ENCODE peak calls at places on chromosomes 3 and 15, in four cellular contexts. One of them, this sample, is unnamed.

GRCh38 chr3:184717608-184717995 is 5.7 kb upstream of the MAGEF1 start:
- DNase-seq in K562: no peak
- DNase-seq in HepG2: no peak
- DNase-seq in H1: no peak
- DNase-seq in this sample: no peak

GRCh38 chr3:114058646-114059045 is 2.1 kb downstream of the QTRT2 start:
- DNase-seq in K562: no peak
- DNase-seq in H1: no peak
- DNase-seq in HepG2: no peak
- DNase-seq in this sample: no peak

GRCh38 chr3:70049761-70050160 is 50.2 kb downstream of the SAMMSON start:
- DNase-seq in HepG2: no peak
- DNase-seq in H1: no peak
- DNase-seq in K562: no peak
- DNase-seq in this sample: no peak

GRCh38 chr15:83516935-83517334 is 69.8 kb downstream of the SH3GL3 start:
- DNase-seq in H1: no peak
- DNase-seq in K562: peak; percentile 38
- DNase-seq in HepG2: no peak
- DNase-seq in this sample: no peak

GRCh38 chr3:125143982-125144652 is 68.4 kb downstream of the SLC12A8 start:
- DNase-seq in K562: no peak
- DNase-seq in HepG2: no peak
- DNase-seq in H1: no peak
- DNase-seq in this sample: no peak

GRCh38 chr15:62306851-62307504 is 141.9 kb upstream of the C2CD4B start:
- DNase-seq in HepG2: peak; percentile 73
- DNase-seq in H1: no peak
- DNase-seq in K562: peak; percentile 60
- DNase-seq in this sample: peak; percentile 68

GRCh38 chr3:29440321-29441019 is 159.6 kb downstream of the RBMS3 start:
- DNase-seq in HepG2: no peak
- DNase-seq in H1: no peak
- DNase-seq in K562: no peak
- DNase-seq in this sample: no peak

GRCh38 chr15:70762469-70763119 is 764 bp downstream of the UACA start:
- DNase-seq in H1: no peak
- DNase-seq in HepG2: no peak
- DNase-seq in K562: no peak
- DNase-seq in this sample: peak; percentile 8

GRCh38 chr15:95826388-95826781 is 504.1 kb upstream of the NR2F2 start:
- DNase-seq in HepG2: no peak
- DNase-seq in H1: no peak
- DNase-seq in K562: no peak
- DNase-seq in this sample: no peak

GRCh38 chr3:125129512-125129962 is 73.7 kb upstream of the HEG1 start:
- DNase-seq in K562: peak; percentile 19
- DNase-seq in HepG2: peak; percentile 59
- DNase-seq in H1: no peak
- DNase-seq in this sample: no peak

GRCh38 chr3:197737749-197738462 is 1.2 kb upstream of the RUBCN start:
- DNase-seq in HepG2: no peak
- DNase-seq in K562: no peak
- DNase-seq in H1: no peak
- DNase-seq in this sample: no peak

GRCh38 chr3:84943379-84943778 is 15.4 kb upstream of the CADM2 start:
- DNase-seq in K562: no peak
- DNase-seq in HepG2: no peak
- DNase-seq in H1: no peak
- DNase-seq in this sample: no peak

GRCh38 chr3:66233033-66233432 is 12.2 kb downstream of the SLC25A26 start:
- DNase-seq in HepG2: no peak
- DNase-seq in K562: no peak
- DNase-seq in H1: no peak
- DNase-seq in this sample: no peak

GRCh38 chr3:66227917-66228316 is 7.1 kb downstream of the SLC25A26 start:
- DNase-seq in K562: no peak
- DNase-seq in H1: no peak
- DNase-seq in HepG2: no peak
- DNase-seq in this sample: no peak

GRCh38 chr3:66224220-66224619 is 3.4 kb downstream of the SLC25A26 start:
- DNase-seq in K562: no peak
- DNase-seq in HepG2: no peak
- DNase-seq in H1: no peak
- DNase-seq in this sample: no peak

DNA sequence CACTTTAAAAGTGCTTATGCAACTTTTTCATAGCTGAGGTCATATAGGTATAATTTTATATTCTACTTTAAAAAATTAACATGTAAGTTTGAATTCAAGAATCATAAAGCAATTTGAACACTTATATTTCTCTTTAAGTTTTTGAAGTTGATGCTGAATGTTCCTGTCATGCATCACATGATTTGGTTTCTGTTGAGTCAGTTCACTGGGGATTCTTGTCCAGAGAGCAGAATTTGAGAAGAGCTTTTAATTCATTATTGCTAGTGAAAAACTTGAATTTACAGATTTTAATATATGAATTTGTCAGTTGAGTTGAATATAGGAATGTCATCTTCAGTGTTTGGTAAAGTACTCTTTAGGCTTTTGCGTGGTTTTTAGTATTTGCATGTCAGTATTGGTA is 7.9 kb downstream of the SLC25A26 start:
- DNase-seq in HepG2: no peak
- DNase-seq in H1: no peak
- DNase-seq in K562: no peak
- DNase-seq in this sample: no peak
- H3K79me2 ChIP-seq in HepG2: peaks cover 22% of the 10 kb centered on the region
- H3K79me2 ChIP-seq in H1: no peaks in the 10 kb centered on the region
- H3K79me2 ChIP-seq in K562: no peaks in the 10 kb centered on the region
- H3K79me2 ChIP-seq in this sample: peaks cover 55% of the 10 kb centered on the region

GRCh38 chr15:52806284-52806655 is 16.1 kb upstream of the ONECUT1 start:
- DNase-seq in HepG2: no peak
- DNase-seq in H1: no peak
- DNase-seq in K562: no peak
- DNase-seq in this sample: no peak
- H3K27me3 ChIP-seq in HepG2: peaks cover 3% of the 10 kb centered on the region
- H3K27me3 ChIP-seq in H1: peaks cover 5% of the 10 kb centered on the region
- H3K27me3 ChIP-seq in K562: peaks cover 18% of the 10 kb centered on the region
- H3K27me3 ChIP-seq in this sample: peaks cover 22% of the 10 kb centered on the region

DNA sequence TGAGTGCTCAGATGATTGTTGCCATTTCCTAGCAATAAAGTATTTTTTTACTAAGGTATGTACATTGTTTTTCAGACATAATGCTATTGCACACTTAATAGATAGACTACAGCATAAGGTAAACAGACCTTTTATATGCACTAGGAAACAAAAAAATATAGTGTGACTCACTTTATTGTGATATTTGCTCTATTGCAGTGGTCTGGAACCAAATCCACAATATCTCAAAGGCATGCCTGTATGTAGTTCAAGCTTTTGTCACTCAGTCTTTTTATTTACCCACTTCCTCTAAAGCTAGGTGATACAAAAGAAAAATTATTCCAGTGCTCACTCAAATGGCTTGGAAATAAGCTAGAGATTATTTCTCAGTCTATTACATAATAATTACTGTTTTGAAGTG is 209.9 kb upstream of the VEPH1 start:
- DNase-seq in H1: no peak
- DNase-seq in K562: no peak
- DNase-seq in HepG2: no peak
- DNase-seq in this sample: no peak
- TF ChIP-seq FOSL1 in H1: no peak
- TF ChIP-seq FOSL1 in K562: no peak
- TF ChIP-seq FOSL1 in HepG2: no peak
- TF ChIP-seq FOSL1 in this sample: no peak

DNA sequence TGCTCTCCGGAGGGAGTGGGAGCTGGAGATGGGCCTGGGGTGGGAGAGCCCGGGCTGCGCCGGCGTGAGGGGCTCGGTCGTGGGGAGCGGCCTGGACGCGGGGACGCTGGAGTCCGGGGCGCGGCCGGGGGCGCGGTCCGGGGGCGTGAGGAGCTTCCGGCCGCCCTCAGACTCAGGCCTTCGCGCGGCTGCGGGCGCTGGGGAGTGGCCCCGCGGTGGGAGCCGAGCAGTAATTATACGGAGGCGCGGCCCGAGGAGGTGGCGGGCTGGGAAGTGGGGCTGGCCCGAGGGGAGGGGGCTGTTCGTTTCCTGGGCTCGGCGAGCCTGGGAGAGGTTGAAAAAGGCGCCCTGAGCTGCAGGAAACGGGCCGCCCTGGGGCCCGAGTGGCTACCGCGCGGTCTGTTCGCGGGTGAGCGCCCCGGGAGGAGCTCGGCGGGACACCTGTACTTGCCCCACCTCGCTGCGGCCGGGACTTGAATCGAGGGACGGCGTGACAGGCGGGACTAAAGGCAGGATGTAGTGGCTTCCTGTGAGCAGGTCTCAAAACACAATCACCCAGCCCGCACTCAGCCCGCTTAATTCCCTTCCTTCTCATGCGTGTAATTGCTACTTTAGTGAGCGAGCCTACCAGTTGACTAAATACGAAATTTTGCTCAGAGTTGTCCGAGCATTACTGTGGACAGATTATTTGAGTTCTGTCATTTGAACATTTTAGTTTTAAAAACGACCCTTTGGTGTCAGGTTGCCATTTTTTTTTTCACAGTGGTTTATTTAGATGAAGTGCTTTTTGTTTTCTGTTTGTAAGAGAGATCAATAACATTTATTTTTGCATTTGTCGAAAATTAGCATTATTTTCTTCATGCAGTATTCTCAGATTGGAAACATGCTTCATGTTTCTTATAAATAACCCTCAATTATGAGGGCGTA is 855 bp downstream of the RASA2 start:
- DNase-seq in K562: peak; percentile 78
- DNase-seq in H1: peak; percentile 23
- DNase-seq in HepG2: peak; percentile 70
- DNase-seq in this sample: peak; percentile 59
- H3K79me2 ChIP-seq in K562: peaks cover 54% of the 10 kb centered on the region
- H3K79me2 ChIP-seq in H1: no peaks in the 10 kb centered on the region
- H3K79me2 ChIP-seq in HepG2: peaks cover 49% of the 10 kb centered on the region
- H3K79me2 ChIP-seq in this sample: peaks cover 50% of the 10 kb centered on the region

GRCh38 chr3:31462050-31462569 is 70.6 kb upstream of the STT3B start:
- DNase-seq in K562: no peak
- DNase-seq in H1: no peak
- DNase-seq in HepG2: peak; percentile 37
- DNase-seq in this sample: no peak

GRCh38 chr3:31469385-31469784 is 63.3 kb upstream of the STT3B start:
- DNase-seq in H1: no peak
- DNase-seq in HepG2: no peak
- DNase-seq in K562: no peak
- DNase-seq in this sample: no peak

GRCh38 chr3:31468433-31468832 is 64.3 kb upstream of the STT3B start:
- DNase-seq in H1: no peak
- DNase-seq in K562: no peak
- DNase-seq in HepG2: no peak
- DNase-seq in this sample: no peak

GRCh38 chr3:31466866-31467265 is 65.9 kb upstream of the STT3B start:
- DNase-seq in H1: no peak
- DNase-seq in HepG2: no peak
- DNase-seq in K562: no peak
- DNase-seq in this sample: no peak

DNA sequence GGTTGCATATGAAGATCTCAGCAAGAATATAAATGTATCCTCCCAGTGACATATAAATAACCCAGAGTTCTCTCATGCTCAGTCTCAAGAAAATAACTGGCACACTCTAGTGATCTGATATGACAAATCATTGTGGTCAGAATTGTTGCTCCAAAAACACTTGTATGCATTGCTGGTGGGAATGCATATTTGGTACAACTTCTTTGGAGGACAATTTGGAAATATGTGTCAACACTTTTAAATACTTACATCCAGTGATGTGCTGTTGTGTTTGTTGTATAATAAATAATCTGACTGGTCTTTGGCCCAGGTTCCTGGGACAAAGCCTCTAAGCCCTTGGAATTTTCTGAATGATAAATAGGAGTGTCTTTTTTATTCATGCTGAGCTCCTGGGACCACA is 66.7 kb upstream of the STT3B start:
- DNase-seq in HepG2: no peak
- DNase-seq in K562: no peak
- DNase-seq in H1: no peak
- DNase-seq in this sample: no peak
- H3K27me3 ChIP-seq in HepG2: no peaks in the 10 kb centered on the region
- H3K27me3 ChIP-seq in K562: no peaks in the 10 kb centered on the region
- H3K27me3 ChIP-seq in H1: peaks cover 2% of the 10 kb centered on the region
- H3K27me3 ChIP-seq in this sample: no peaks in the 10 kb centered on the region

DNA sequence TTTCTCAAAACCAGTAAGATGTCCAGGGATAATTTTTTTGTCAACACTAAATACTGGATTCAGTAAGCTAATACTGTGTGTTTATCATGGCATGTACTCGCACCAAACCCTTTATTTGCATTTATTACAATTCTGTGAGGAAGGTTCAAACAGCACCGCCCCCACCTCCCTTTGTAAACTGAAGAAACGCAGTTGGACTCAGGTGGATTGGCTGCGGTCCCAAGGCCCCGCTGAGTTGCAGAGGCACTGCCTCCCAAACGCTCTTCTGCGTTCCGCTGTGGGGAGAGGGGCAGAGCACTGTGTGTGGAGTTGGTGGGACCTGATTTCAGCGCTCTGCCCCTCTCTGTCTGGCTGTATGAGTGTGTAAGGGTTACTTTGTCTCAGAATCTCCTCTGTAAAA is 1.2 kb downstream of the RCCD1 start:
- DNase-seq in K562: peak; percentile 41
- DNase-seq in HepG2: peak; percentile 35
- DNase-seq in H1: no peak
- DNase-seq in this sample: no peak
- TF ChIP-seq FOSL1 in K562: no peak
- TF ChIP-seq FOSL1 in HepG2: no peak
- TF ChIP-seq FOSL1 in H1: no peak
- TF ChIP-seq FOSL1 in this sample: no peak

This sample was measured in HCT116.